ENCODE peak calls at places on chromosomes 5 and 9, in four cellular contexts. P is neural progenitor cell, K is left ventricle myocardium inferior, S is MM.1S. W is an unnamed sample.

GRCh38 chr5:170467000-170467707 is 36.7 kb upstream of the KCNIP1 start:
- DNase-seq in K (no peak), S (no peak), P (no peak), W (no peak)

GRCh38 chr5:2756211-2756746 is 4.8 kb upstream of the IRX2 start:
- DNase-seq in P (peak), S (no peak), K (no peak), W (no peak)

GRCh38 chr9:94802795-94803194 is 76.3 kb downstream of the AOPEP start:
- DNase-seq in S (peak), P (no peak), K (no peak), W (no peak)

GRCh38 chr5:42507451-42508092 is 84.3 kb downstream of the GHR start:
- DNase-seq in S (no peak), P (peak), K (no peak), W (no peak)

GRCh38 chr5:97420646-97421045 is 237.6 kb upstream of the RIOK2 start:
- DNase-seq in P (no peak), S (no peak), K (no peak), W (no peak)

GRCh38 chr9:126371007-126371870 is 44.6 kb downstream of the MVB12B start:
- DNase-seq in K (no peak), P (no peak), S (no peak), W (no peak)

GRCh38 chr9:71904076-71904475 is 6.9 kb downstream of the ABHD17B start:
- DNase-seq in K (no peak), S (no peak), P (no peak), W (no peak)

GRCh38 chr9:128884164-128884563 is 2.2 kb downstream of the LRRC8A start:
- DNase-seq in P (no peak), S (no peak), K (no peak), W (no peak)

GRCh38 chr9:136757751-136758140 is 297 bp downstream of the LCN8 start:
- DNase-seq in S (no peak), P (no peak), K (no peak), W (peak)

GRCh38 chr9:98732091-98732490 is 23.4 kb upstream of the GABBR2 start:
- DNase-seq in S (no peak), P (no peak), K (no peak), W (no peak)

GRCh38 chr5:164370841-164371240 is 865.4 kb downstream of the MAT2B start:
- DNase-seq in S (no peak), P (no peak), K (no peak), W (no peak)

GRCh38 chr5:10576121-10576789 is 12.4 kb downstream of the ANKRD33B start:
- DNase-seq in S (no peak), P (no peak), K (no peak), W (no peak)

GRCh38 chr9:70746760-70747159 is 332.3 kb upstream of the KLF9 start:
- DNase-seq in S (no peak), P (no peak), K (no peak), W (no peak)

GRCh38 chr5:34686762-34687268 is 30.7 kb downstream of the RAI14 start:
- DNase-seq in K (peak), S (no peak), P (no peak), W (no peak)

GRCh38 chr5:4036861-4037260 is 441.2 kb downstream of the IRX1 start:
- DNase-seq in K (no peak), P (no peak), S (no peak), W (no peak)

GRCh38 chr5:97629281-97629680 is 446.2 kb upstream of the RIOK2 start:
- DNase-seq in P (no peak), S (no peak), K (peak), W (peak)

GRCh38 chr9:36900136-36900855 is 133.8 kb downstream of the PAX5 start:
- DNase-seq in P (no peak), S (no peak), K (no peak), W (no peak)
- TF ChIP-seq CTCF in P (no peak), S (no peak), K (no peak), W (no peak)

GRCh38 chr9:76642074-76642473 is 122.2 kb upstream of the PCA3 start:
- DNase-seq in P (no peak), S (no peak), K (no peak), W (no peak)
- H3K27ac ChIP-seq in P (no peak), S (no peak), K (no peak), W (no peak)

GRCh38 chr9:109912726-109913460 is 132.9 kb downstream of the PALM2AKAP2 start:
- DNase-seq in P (no peak), S (peak), K (no peak), W (no peak)
- H3K4me3 ChIP-seq in P (no peak), S (peak), K (no peak), W (no peak)

GRCh38 chr5:62720036-62720441 is 141.4 kb downstream of the LRRC70 start:
- DNase-seq in S (peak), K (no peak), P (peak), W (no peak)
- TF ChIP-seq CTCF in S (peak), K (no peak), P (peak), W (no peak)